ENCODE peak calls at places on chromosomes 13 and 19, in six cellular contexts. G is AG04449; A is psoas muscle; H is hepatic stellate cell; D is stimulated activated CD8-positive, alpha-beta memory T cell treated with anti-CD3 and anti-CD28 coated beads, Interleukin-4, amount 100 ng/mL, for 1 hour; N is AG09319. K is an unnamed sample.

GRCh38 chr13:35499131-35500051 is 22.9 kb upstream of the MAB21L1 start:
- DNase-seq in G (no peak), N (no peak), D (no peak), A (no peak), H (no peak), K (no peak)

GRCh38 chr19:33486936-33487793 is 34.4 kb downstream of the PEPD start:
- DNase-seq in N (no peak), G (no peak), D (no peak), H (no peak), A (no peak), K (no peak)

GRCh38 chr13:90099847-90100246 is 1247.6 kb upstream of the MIR17HG start:
- DNase-seq in N (no peak), D (no peak), G (no peak), H (no peak), A (no peak), K (no peak)

GRCh38 chr13:113981611-113982295 is 7.9 kb upstream of the C13orf46 start:
- DNase-seq in G (no peak), D (no peak), N (no peak), A (peak; percentile 12), H (no peak), K (no peak)

GRCh38 chr13:109389892-109390345 is 396.5 kb downstream of the IRS2 start:
- DNase-seq in D (no peak), G (no peak), N (no peak), H (no peak), A (no peak), K (no peak)

GRCh38 chr13:27960362-27961226 is 8.5 kb downstream of the CDX2 start:
- DNase-seq in A (peak; percentile 37), N (no peak), G (no peak), H (peak; percentile 64), D (no peak), K (no peak)

GRCh38 chr19:11324079-11324661 is 15.3 kb downstream of the RAB3D start:
- DNase-seq in H (peak; percentile 80), A (peak; percentile 79), D (no peak), N (peak; percentile 94), G (peak; percentile 87), K (peak; percentile 72)

GRCh38 chr13:25085125-25085742 is 10.7 kb upstream of the PABPC3 start:
- DNase-seq in N (no peak), D (no peak), G (no peak), A (no peak), H (peak; percentile 20), K (no peak)

GRCh38 chr19:8001995-8002849 is 3.2 kb downstream of the ELAVL1 start:
- DNase-seq in H (peak; percentile 90), D (peak; percentile 49), G (peak; percentile 10), N (no peak), A (peak; percentile 80), K (peak; percentile 72)

GRCh38 chr19:54882758-54883157 is 8.7 kb downstream of the FCAR start:
- DNase-seq in N (no peak), G (no peak), H (no peak), A (no peak), D (no peak), K (no peak)

GRCh38 chr19:19261350-19262189 is 11.5 kb downstream of the TM6SF2 start:
- DNase-seq in H (no peak), G (no peak), N (no peak), D (no peak), A (no peak), K (no peak)

GRCh38 chr13:41222259-41222852 is 28.0 kb upstream of the KBTBD7 start:
- DNase-seq in H (peak; percentile 42), N (no peak), D (peak; percentile 8), A (no peak), G (no peak), K (no peak)

GRCh38 chr19:35757231-35757748 is 461 bp upstream of the HSPB6 start:
- DNase-seq in H (peak; percentile 91), G (peak; percentile 67), A (peak; percentile 92), N (peak; percentile 38), D (no peak), K (peak; percentile 79)

GRCh38 chr19:17296278-17296677 is 6.9 kb downstream of the ABHD8 start:
- DNase-seq in H (peak; percentile 49), A (no peak), G (no peak), N (no peak), D (no peak), K (no peak)

GRCh38 chr19:33988601-33989000 is 183.7 kb upstream of the LSM14A start:
- DNase-seq in A (no peak), N (no peak), D (no peak), G (no peak), H (no peak), K (no peak)

GRCh38 chr13:57353831-57354230 is 186.8 kb downstream of the PRR20E start:
- DNase-seq in G (no peak), N (no peak), D (no peak), A (no peak), H (no peak), K (no peak)

GRCh38 chr19:4678881-4679379 is 8.8 kb upstream of the MYDGF start:
- DNase-seq in G (no peak), D (no peak), H (no peak), A (peak; percentile 30), N (no peak), K (no peak)

GRCh38 chr19:2288010-2288742 is 6.2 kb upstream of the PEAK3 start:
- DNase-seq in N (no peak), H (no peak), A (no peak), G (no peak), D (no peak), K (no peak)

GRCh38 chr13:97296740-97297139 is 74.6 kb downstream of the MBNL2 start:
- DNase-seq in A (no peak), N (no peak), D (no peak), G (no peak), H (no peak), K (no peak)

GRCh38 chr13:50726164-50726563 is 117.3 kb downstream of the DLEU7 start:
- DNase-seq in A (no peak), G (no peak), H (no peak), D (no peak), N (no peak), K (no peak)

GRCh38 chr19:23762548-23762883 is 3.8 kb upstream of the ZNF681 start:
- DNase-seq in H (no peak), D (no peak), G (no peak), N (no peak), A (no peak), K (no peak)

GRCh38 chr19:37929512-37929911 is 22.5 kb downstream of the SIPA1L3 start:
- DNase-seq in N (no peak), A (no peak), H (no peak), G (no peak), D (no peak), K (no peak)

K was measured in T1000.